ENCODE peak calls at places on chromosomes 4 and X, in six cellular contexts. B is NCI-H2081; J is activated CD8-positive, alpha-beta T cell treated with anti-CD3 and anti-CD28 coated beads for 36 hours; E is HEK293T; U is mucosa of gallbladder; F is GOT3. I is an unnamed sample.

GRCh38 chr4:116598980-116599789 is 486.2 kb downstream of the TRAM1L1 start:
- DNase-seq in U (no peak), J (no peak), E (no peak), B (no peak), F (no peak), I (no peak)

GRCh38 chr4:3862640-3863420 is 96.6 kb downstream of the ADRA2C start:
- DNase-seq in U (peak), E (no peak), F (no peak), J (no peak), B (no peak), I (no peak)

GRCh38 chr4:2482693-2483092 is 13.8 kb downstream of the RNF4 start:
- DNase-seq in B (peak), U (peak), J (peak), E (no peak), F (no peak), I (peak)

GRCh38 chr4:76570141-76570989 is 135.3 kb downstream of the SHROOM3 start:
- DNase-seq in F (no peak), E (no peak), J (no peak), B (no peak), U (no peak), I (peak)

GRCh38 chrX:97882306-97882705 is 998.6 kb downstream of the RPA4 start:
- DNase-seq in U (no peak), J (no peak), B (no peak), E (no peak), F (no peak), I (no peak)

GRCh38 chr4:18524667-18525066 is 503.1 kb upstream of the LCORL start:
- DNase-seq in E (no peak), U (peak), F (no peak), J (no peak), B (peak), I (no peak)

GRCh38 chr4:121049072-121049599 is 23.2 kb downstream of the NDNF start:
- DNase-seq in U (no peak), B (no peak), F (no peak), J (no peak), E (no peak), I (no peak)

GRCh38 chrX:112259375-112259774 is 176.8 kb upstream of the TRPC5 start:
- DNase-seq in B (no peak), J (no peak), F (no peak), E (no peak), U (no peak), I (no peak)

GRCh38 chrX:140090800-140091275 is 125.5 kb upstream of the CXorf66 start:
- DNase-seq in F (no peak), B (no peak), E (peak), U (no peak), J (no peak), I (no peak)

GRCh38 chr4:117491531-117491930 is 406.2 kb upstream of the TRAM1L1 start:
- DNase-seq in J (no peak), U (no peak), E (no peak), B (peak), F (no peak), I (no peak)

GRCh38 chr4:169208516-169208915 is 62.2 kb downstream of the SH3RF1 start:
- DNase-seq in E (no peak), F (no peak), J (no peak), B (no peak), U (no peak), I (peak)

GRCh38 chr4:76235915-76236314 is 15.6 kb upstream of the FAM47E start:
- DNase-seq in B (no peak), J (no peak), E (no peak), U (no peak), F (no peak), I (no peak)

GRCh38 chr4:110335399-110335798 is 137.0 kb upstream of the ELOVL6 start:
- DNase-seq in B (no peak), F (no peak), E (no peak), U (no peak), J (no peak), I (no peak)

GRCh38 chrX:125137521-125137920 is 182.2 kb upstream of the TEX13C start:
- DNase-seq in F (no peak), U (no peak), J (no peak), E (no peak), B (no peak), I (no peak)

GRCh38 chr4:186134254-186134653 is 29.8 kb downstream of the FAM149A start:
- DNase-seq in F (no peak), J (no peak), U (no peak), E (no peak), B (no peak), I (no peak)

GRCh38 chr4:117700111-117700892 is 334.0 kb upstream of the NDST3 start:
- DNase-seq in U (no peak), E (peak), F (no peak), J (no peak), B (no peak), I (no peak)

GRCh38 chr4:102562995-102563394 is 61.8 kb downstream of the NFKB1 start:
- DNase-seq in B (no peak), E (no peak), J (no peak), F (no peak), U (no peak), I (peak)

GRCh38 chr4:25065451-25065850 is 34.7 kb upstream of the LGI2 start:
- DNase-seq in J (no peak), E (no peak), B (no peak), U (no peak), F (no peak), I (no peak)

GRCh38 chr4:88027611-88028608 is 20.5 kb downstream of the PKD2 start:
- DNase-seq in B (no peak), E (no peak), F (no peak), J (no peak), U (no peak), I (peak)

GRCh38 chrX:12548746-12549145 is 242.5 kb upstream of the PRPS2 start:
- DNase-seq in B (no peak), J (peak), E (peak), U (no peak), F (no peak), I (peak)

GRCh38 chrX:53287493-53288138 is 6.2 kb upstream of the IQSEC2 start:
- DNase-seq in U (peak), E (no peak), F (no peak), J (peak), B (peak), I (peak)

GRCh38 chr4:111641813-111642579 is 503.3 kb upstream of the FAM241A start:
- DNase-seq in E (peak), U (peak), F (no peak), J (peak), B (peak), I (peak)

GRCh38 chr4:125016892-125017299 is 297.9 kb upstream of the FAT4 start:
- DNase-seq in E (no peak), B (peak), U (no peak), J (no peak), F (no peak), I (no peak)

GRCh38 chrX:56783996-56784620 is 55.1 kb downstream of the NBDY start:
- DNase-seq in F (no peak), E (no peak), U (no peak), B (no peak), J (no peak), I (no peak)

GRCh38 chrX:106948641-106949040 is 28.4 kb downstream of the CLDN2 start:
- DNase-seq in F (no peak), E (no peak), U (no peak), J (no peak), B (no peak), I (no peak)

GRCh38 chr4:173288296-173288695 is 45.9 kb downstream of the HMGB2 start:
- DNase-seq in U (peak), J (peak), E (no peak), B (peak), F (no peak), I (peak)

GRCh38 chr4:26839534-26839951 is 21.1 kb upstream of the STIM2 start:
- DNase-seq in U (no peak), B (no peak), F (no peak), J (no peak), E (no peak), I (no peak)

GRCh38 chr4:14284578-14284977 is 657.1 kb upstream of the BOD1L1 start:
- DNase-seq in U (no peak), E (no peak), J (no peak), F (no peak), B (no peak), I (no peak)

GRCh38 chr4:1242506-1243450 is 6.2 kb downstream of the CTBP1 start:
- DNase-seq in E (no peak), U (no peak), F (no peak), J (no peak), B (no peak), I (no peak)

GRCh38 chrX:39158801-39159657 is 357.8 kb downstream of the MID1IP1 start:
- DNase-seq in J (no peak), F (no peak), E (no peak), B (peak), U (no peak), I (peak)

I was measured in HCEC 1CT.